ENCODE peak calls at places on chromosomes 5 and 9, in eight cellular contexts. Z is psoas muscle, F is neural crest cell, C is EL, W is dorsolateral prefrontal cortex, B is GM19239, G is RCC 7860, P is right cardiac atrium. Q is an unnamed sample.

GRCh38 chr9:123776856-123777560 is 152.9 kb downstream of the DENND1A start:
- DNase-seq in Z (no peak), F (no peak), C (no peak), W (no peak), B (no peak), G (no peak), P (no peak), Q (no peak)

GRCh38 chr9:82188817-82189216 is 200.2 kb downstream of the SPATA31D1 start:
- DNase-seq in Z (no peak), F (no peak), C (no peak), W (no peak), B (no peak), G (no peak), P (no peak), Q (no peak)

GRCh38 chr5:142601432-142601831 is 84.5 kb downstream of the FGF1 start:
- DNase-seq in Z (no peak), F (no peak), C (no peak), W (no peak), B (no peak), G (no peak), P (no peak), Q (no peak)

GRCh38 chr9:127912882-127913281 is 4.0 kb downstream of the ST6GALNAC4 start:
- DNase-seq in Z (no peak), F (no peak), C (no peak), W (no peak), B (no peak), G (no peak), P (peak; percentile 32), Q (no peak)

GRCh38 chr5:72498284-72498683 is 8.9 kb downstream of the ZNF366 start:
- DNase-seq in Z (no peak), F (no peak), C (peak; percentile 68), W (no peak), B (no peak), G (no peak), P (no peak), Q (no peak)

GRCh38 chr9:133715866-133716563 is 22.1 kb downstream of the SARDH start:
- DNase-seq in Z (no peak), F (peak; percentile 41), C (peak; percentile 72), W (no peak), B (no peak), G (peak; percentile 8), P (peak; percentile 76), Q (no peak)

GRCh38 chr9:8074645-8075044 is 275.1 kb upstream of the DMAC1 start:
- DNase-seq in Z (no peak), F (no peak), C (no peak), W (no peak), B (no peak), G (no peak), P (no peak), Q (no peak)

GRCh38 chr9:78866228-78867132 is 569.6 kb downstream of the PSAT1 start:
- DNase-seq in Z (no peak), F (no peak), C (peak; percentile 97), W (no peak), B (no peak), G (peak; percentile 100), P (no peak), Q (no peak)

GRCh38 chr9:135468866-135469521 is 10.6 kb upstream of the PPP1R26 start:
- DNase-seq in Z (no peak), F (no peak), C (peak; percentile 72), W (no peak), B (no peak), G (no peak), P (no peak), Q (no peak)

GRCh38 chr5:50738864-50739263 is 72.4 kb downstream of the PARP8 start:
- DNase-seq in Z (no peak), F (no peak), C (no peak), W (no peak), B (no peak), G (no peak), P (no peak), Q (no peak)

GRCh38 chr5:103041071-103041676 is 78.8 kb downstream of the GIN1 start:
- DNase-seq in Z (no peak), F (no peak), C (peak; percentile 54), W (no peak), B (no peak), G (peak; percentile 35), P (no peak), Q (no peak)

GRCh38 chr5:55517804-55518203 is 17.0 kb downstream of the PLPP1 start:
- DNase-seq in Z (no peak), F (no peak), C (no peak), W (no peak), B (no peak), G (no peak), P (no peak), Q (no peak)

GRCh38 chr9:110638381-110638954 is 30.1 kb upstream of the MUSK start:
- DNase-seq in Z (no peak), F (no peak), C (peak; percentile 53), W (no peak), B (no peak), G (peak; percentile 42), P (no peak), Q (no peak)

GRCh38 chr5:143600396-143601075 is 197.1 kb upstream of the NR3C1 start:
- DNase-seq in Z (no peak), F (no peak), C (no peak), W (no peak), B (no peak), G (no peak), P (no peak), Q (no peak)

GRCh38 chr5:164597293-164597900 is 1092.0 kb downstream of the MAT2B start:
- DNase-seq in Z (no peak), F (no peak), C (no peak), W (no peak), B (peak; percentile 1), G (no peak), P (no peak), Q (no peak)

GRCh38 chr9:135022191-135022870 is 65.1 kb upstream of the OLFM1 start:
- DNase-seq in Z (no peak), F (no peak), C (no peak), W (no peak), B (no peak), G (no peak), P (no peak), Q (no peak)

GRCh38 chr5:66608501-66608900 is 12.3 kb downstream of the MAST4 start:
- DNase-seq in Z (no peak), F (no peak), C (no peak), W (no peak), B (no peak), G (no peak), P (no peak), Q (no peak)

GRCh38 chr5:5420251-5420650 is 2.2 kb upstream of the ICE1 start:
- DNase-seq in Z (no peak), F (no peak), C (no peak), W (no peak), B (no peak), G (no peak), P (no peak), Q (no peak)

GRCh38 chr5:172051643-172052362 is 45.4 kb upstream of the FBXW11 start:
- DNase-seq in Z (no peak), F (no peak), C (peak; percentile 34), W (no peak), B (no peak), G (peak; percentile 77), P (no peak), Q (no peak)

GRCh38 chr5:40486437-40487270 is 193.1 kb upstream of the PTGER4 start:
- DNase-seq in Z (no peak), F (no peak), C (no peak), W (no peak), B (peak; percentile 12), G (peak; percentile 91), P (no peak), Q (no peak)

GRCh38 chr5:122311888-122312669 is at the start of gene SNCAIP:
- DNase-seq in Z (peak; percentile 51), F (peak; percentile 47), C (peak; percentile 59), W (peak; percentile 36), B (no peak), G (no peak), P (peak; percentile 74), Q (peak; percentile 33)

GRCh38 chr5:24245821-24246220 is 399.0 kb downstream of the CDH10 start:
- DNase-seq in Z (no peak), F (no peak), C (no peak), W (no peak), B (no peak), G (no peak), P (no peak), Q (no peak)

GRCh38 chr5:92599217-92599810 is 981.7 kb downstream of the NR2F1-AS1 start:
- DNase-seq in Z (no peak), F (no peak), C (no peak), W (no peak), B (no peak), G (no peak), P (no peak), Q (no peak)

GRCh38 chr5:54886866-54887265 is 98.5 kb downstream of the ESM1 start:
- DNase-seq in Z (no peak), F (no peak), C (no peak), W (no peak), B (no peak), G (no peak), P (no peak), Q (no peak)

GRCh38 chr9:130290353-130291181 is 25.0 kb downstream of the HMCN2 start:
- DNase-seq in Z (peak; percentile 65), F (no peak), C (no peak), W (no peak), B (no peak), G (no peak), P (peak; percentile 51), Q (no peak)

GRCh38 chr5:171162602-171163001 is 146.4 kb upstream of the TLX3 start:
- DNase-seq in Z (no peak), F (peak; percentile 34), C (peak; percentile 50), W (no peak), B (no peak), G (no peak), P (no peak), Q (no peak)

GRCh38 chr5:144815131-144815530 is 644.5 kb downstream of the KCTD16 start:
- DNase-seq in Z (no peak), F (no peak), C (peak; percentile 40), W (no peak), B (no peak), G (no peak), P (no peak), Q (no peak)